ENCODE peak calls at places on chromosomes 5 and 9, in nine cellular contexts. D is adrenal gland; I is MCF 10A; F is fibroblast of mammary gland; K is Calu3; R is DMS 273 treated with DMSO at 0.1 percent for 48 hours; M is stimulated activated CD8-positive, alpha-beta memory T cell treated with anti-CD3 and anti-CD28 coated beads, Interleukin-7, amount 100 ng/mL, for 1 hour; N is mucosa of gallbladder; C is mammary epithelial cell. Y is an unnamed sample.

GRCh38 chr5:21919417-21920022 is 933.6 kb downstream of the CDH12 start:
- DNase-seq in D (peak; percentile 25), I (peak; percentile 59), F (peak; percentile 56), K (peak; percentile 34), R (peak; percentile 8), M (no peak), N (no peak), C (peak; percentile 22), Y (no peak)

GRCh38 chr5:57844410-57844809 is 361.8 kb upstream of the ACTBL2 start:
- DNase-seq in D (peak; percentile 17), I (no peak), F (no peak), K (no peak), R (no peak), M (no peak), N (no peak), C (no peak), Y (no peak)

GRCh38 chr9:99307846-99308245 is 85.8 kb downstream of the SEC61B start:
- DNase-seq in D (no peak), I (no peak), F (no peak), K (peak; percentile 6), R (no peak), M (no peak), N (no peak), C (no peak), Y (no peak)

GRCh38 chr5:36442796-36443195 is 141.1 kb upstream of the RANBP3L start:
- DNase-seq in D (no peak), I (peak; percentile 91), F (peak; percentile 74), K (peak; percentile 37), R (no peak), M (no peak), N (no peak), C (peak; percentile 81), Y (no peak)

GRCh38 chr5:147629196-147629595 is 119.3 kb upstream of the DPYSL3 start:
- DNase-seq in D (no peak), I (no peak), F (no peak), K (no peak), R (no peak), M (no peak), N (no peak), C (no peak), Y (no peak)

GRCh38 chr9:24497671-24498070 is 48.0 kb downstream of the IZUMO3 start:
- DNase-seq in D (no peak), I (no peak), F (no peak), K (no peak), R (no peak), M (no peak), N (no peak), C (no peak), Y (no peak)

GRCh38 chr5:124395287-124395686 is 351.2 kb downstream of the ZNF608 start:
- DNase-seq in D (no peak), I (no peak), F (no peak), K (no peak), R (no peak), M (no peak), N (no peak), C (no peak), Y (no peak)

GRCh38 chr5:132102101-132102701 is 28.6 kb downstream of the CSF2 start:
- DNase-seq in D (no peak), I (no peak), F (no peak), K (no peak), R (no peak), M (peak; percentile 20), N (no peak), C (peak; percentile 80), Y (no peak)

GRCh38 chr5:64632251-64632650 is 58.1 kb upstream of the SHISAL2B start:
- DNase-seq in D (no peak), I (peak; percentile 20), F (peak; percentile 33), K (no peak), R (peak; percentile 20), M (no peak), N (no peak), C (no peak), Y (no peak)

Y was measured in left colon.